ENCODE peak calls at places on chromosomes 1 and 21, in four cellular contexts. One of them, this sample, is unnamed.

GRCh38 chr1:161801955-161802354 is 35.8 kb downstream of the ATF6 start:
- DNase-seq in kidney epithelial cell: no peak
- DNase-seq in mammary epithelial cell: no peak
- DNase-seq in ovary: no peak
- DNase-seq in this sample: no peak

GRCh38 chr21:27425574-27425973 is 458.7 kb upstream of the ADAMTS5 start:
- DNase-seq in kidney epithelial cell: peak; percentile 18
- DNase-seq in mammary epithelial cell: peak; percentile 50
- DNase-seq in ovary: no peak
- DNase-seq in this sample: no peak

GRCh38 chr1:25520446-25521061 is 22.9 kb upstream of the LDLRAP1 start:
- DNase-seq in kidney epithelial cell: no peak
- DNase-seq in mammary epithelial cell: peak; percentile 34
- DNase-seq in ovary: peak; percentile 81
- DNase-seq in this sample: peak; percentile 58

GRCh38 chr1:161427733-161428516 is 60.2 kb upstream of the CFAP126 start:
- DNase-seq in kidney epithelial cell: no peak
- DNase-seq in mammary epithelial cell: peak; percentile 44
- DNase-seq in ovary: no peak
- DNase-seq in this sample: no peak

GRCh38 chr21:45993210-45994085 is 11.9 kb downstream of the COL6A1 start:
- DNase-seq in kidney epithelial cell: no peak
- DNase-seq in mammary epithelial cell: no peak
- DNase-seq in ovary: peak; percentile 31
- DNase-seq in this sample: no peak

GRCh38 chr1:172320723-172321122 is 99.8 kb upstream of the C1orf105 start:
- DNase-seq in kidney epithelial cell: no peak
- DNase-seq in mammary epithelial cell: no peak
- DNase-seq in ovary: no peak
- DNase-seq in this sample: no peak

GRCh38 chr1:60809204-60809985 is 273.0 kb upstream of the NFIA start:
- DNase-seq in kidney epithelial cell: no peak
- DNase-seq in mammary epithelial cell: no peak
- DNase-seq in ovary: no peak
- DNase-seq in this sample: no peak

GRCh38 chr1:82807563-82807962 is 1006.8 kb downstream of the ADGRL2 start:
- DNase-seq in kidney epithelial cell: no peak
- DNase-seq in mammary epithelial cell: no peak
- DNase-seq in ovary: no peak
- DNase-seq in this sample: no peak

GRCh38 chr1:78222225-78222961 is 176.6 kb downstream of the GIPC2 start:
- DNase-seq in kidney epithelial cell: no peak
- DNase-seq in mammary epithelial cell: peak; percentile 25
- DNase-seq in ovary: no peak
- DNase-seq in this sample: no peak

GRCh38 chr1:1479547-1480483 is 8.2 kb downstream of the ATAD3B start:
- DNase-seq in kidney epithelial cell: no peak
- DNase-seq in mammary epithelial cell: no peak
- DNase-seq in ovary: no peak
- DNase-seq in this sample: no peak

GRCh38 chr1:12580054-12580887 is 37.7 kb downstream of the DHRS3 start:
- DNase-seq in kidney epithelial cell: no peak
- DNase-seq in mammary epithelial cell: no peak
- DNase-seq in ovary: no peak
- DNase-seq in this sample: no peak

GRCh38 chr21:28632718-28633408 is 359.8 kb downstream of the LTN1 start:
- DNase-seq in kidney epithelial cell: no peak
- DNase-seq in mammary epithelial cell: peak; percentile 97
- DNase-seq in ovary: no peak
- DNase-seq in this sample: no peak

GRCh38 chr1:87449348-87449963 is 120.8 kb downstream of the LMO4 start:
- DNase-seq in kidney epithelial cell: no peak
- DNase-seq in mammary epithelial cell: peak; percentile 49
- DNase-seq in ovary: peak; percentile 16
- DNase-seq in this sample: no peak

DNA sequence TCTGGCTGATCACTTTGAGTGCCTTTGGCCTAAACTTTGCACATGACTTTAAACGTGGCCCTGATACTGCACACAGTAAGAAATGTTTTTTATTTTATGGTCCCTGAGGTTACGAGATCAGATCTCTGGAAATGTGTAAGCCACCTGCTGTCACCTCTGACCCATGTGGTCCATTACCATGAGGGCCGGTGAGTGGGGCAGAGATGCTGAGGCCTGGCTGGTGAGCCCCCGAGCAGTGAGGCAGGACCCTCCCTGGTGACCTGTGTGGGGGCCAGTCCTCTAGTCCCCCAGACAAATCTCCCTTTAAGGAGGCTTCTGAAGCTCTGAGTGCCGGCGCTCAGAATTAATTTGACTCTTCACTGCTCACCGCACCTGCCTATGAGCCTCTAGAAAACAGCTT is 12.4 kb downstream of the TFF3 start:
- DNase-seq in kidney epithelial cell: no peak
- DNase-seq in mammary epithelial cell: no peak
- DNase-seq in ovary: no peak
- DNase-seq in this sample: no peak
- H3K27me3 ChIP-seq in kidney epithelial cell: peaks cover 16% of the 10 kb centered on the region
- H3K27me3 ChIP-seq in mammary epithelial cell: no peaks in the 10 kb centered on the region
- H3K27me3 ChIP-seq in ovary: no peaks in the 10 kb centered on the region
- H3K27me3 ChIP-seq in this sample: peaks cover 9% of the 10 kb centered on the region

GRCh38 chr1:228007054-228007800 is 429 bp downstream of the WNT3A start:
- DNase-seq in kidney epithelial cell: no peak
- DNase-seq in mammary epithelial cell: peak; percentile 20
- DNase-seq in ovary: no peak
- DNase-seq in this sample: no peak

GRCh38 chr1:228009116-228009827 is 2.5 kb downstream of the WNT3A start:
- DNase-seq in kidney epithelial cell: no peak
- DNase-seq in mammary epithelial cell: no peak
- DNase-seq in ovary: no peak
- DNase-seq in this sample: no peak

GRCh38 chr1:228009828-228010775 is 3.3 kb downstream of the WNT3A start:
- DNase-seq in kidney epithelial cell: no peak
- DNase-seq in mammary epithelial cell: no peak
- DNase-seq in ovary: no peak
- DNase-seq in this sample: no peak

GRCh38 chr1:228007801-228008341 is 1.1 kb downstream of the WNT3A start:
- DNase-seq in kidney epithelial cell: no peak
- DNase-seq in mammary epithelial cell: no peak
- DNase-seq in ovary: no peak
- DNase-seq in this sample: no peak

GRCh38 chr1:228008391-228009115 is 1.8 kb downstream of the WNT3A start:
- DNase-seq in kidney epithelial cell: no peak
- DNase-seq in mammary epithelial cell: no peak
- DNase-seq in ovary: no peak
- DNase-seq in this sample: no peak
- H3K27me3 ChIP-seq in kidney epithelial cell: peaks cover 79% of the 10 kb centered on the region
- H3K27me3 ChIP-seq in mammary epithelial cell: peaks cover 42% of the 10 kb centered on the region
- H3K27me3 ChIP-seq in ovary: no peaks in the 10 kb centered on the region
- H3K27me3 ChIP-seq in this sample: peaks cover 58% of the 10 kb centered on the region

GRCh38 chr1:3261007-3261968 is 192.3 kb downstream of the PRDM16 start:
- DNase-seq in kidney epithelial cell: no peak
- DNase-seq in mammary epithelial cell: no peak
- DNase-seq in ovary: no peak
- DNase-seq in this sample: no peak
- H3K27me3 ChIP-seq in kidney epithelial cell: peaks cover 7% of the 10 kb centered on the region
- H3K27me3 ChIP-seq in mammary epithelial cell: no peaks in the 10 kb centered on the region
- H3K27me3 ChIP-seq in ovary: no peaks in the 10 kb centered on the region
- H3K27me3 ChIP-seq in this sample: peaks cover 6% of the 10 kb centered on the region

GRCh38 chr1:181482521-181483083 is 715 bp upstream of the CACNA1E start:
- DNase-seq in kidney epithelial cell: no peak
- DNase-seq in mammary epithelial cell: peak; percentile 42
- DNase-seq in ovary: no peak
- DNase-seq in this sample: no peak

GRCh38 chr1:181486098-181486420 is 2.7 kb downstream of the CACNA1E start:
- DNase-seq in kidney epithelial cell: no peak
- DNase-seq in mammary epithelial cell: no peak
- DNase-seq in ovary: no peak
- DNase-seq in this sample: no peak

GRCh38 chr1:181483084-181483559 is at the start of gene CACNA1E:
- DNase-seq in kidney epithelial cell: no peak
- DNase-seq in mammary epithelial cell: no peak
- DNase-seq in ovary: no peak
- DNase-seq in this sample: no peak

GRCh38 chr1:181483561-181484291 is 409 bp downstream of the CACNA1E start:
- DNase-seq in kidney epithelial cell: no peak
- DNase-seq in mammary epithelial cell: no peak
- DNase-seq in ovary: no peak
- DNase-seq in this sample: no peak

DNA sequence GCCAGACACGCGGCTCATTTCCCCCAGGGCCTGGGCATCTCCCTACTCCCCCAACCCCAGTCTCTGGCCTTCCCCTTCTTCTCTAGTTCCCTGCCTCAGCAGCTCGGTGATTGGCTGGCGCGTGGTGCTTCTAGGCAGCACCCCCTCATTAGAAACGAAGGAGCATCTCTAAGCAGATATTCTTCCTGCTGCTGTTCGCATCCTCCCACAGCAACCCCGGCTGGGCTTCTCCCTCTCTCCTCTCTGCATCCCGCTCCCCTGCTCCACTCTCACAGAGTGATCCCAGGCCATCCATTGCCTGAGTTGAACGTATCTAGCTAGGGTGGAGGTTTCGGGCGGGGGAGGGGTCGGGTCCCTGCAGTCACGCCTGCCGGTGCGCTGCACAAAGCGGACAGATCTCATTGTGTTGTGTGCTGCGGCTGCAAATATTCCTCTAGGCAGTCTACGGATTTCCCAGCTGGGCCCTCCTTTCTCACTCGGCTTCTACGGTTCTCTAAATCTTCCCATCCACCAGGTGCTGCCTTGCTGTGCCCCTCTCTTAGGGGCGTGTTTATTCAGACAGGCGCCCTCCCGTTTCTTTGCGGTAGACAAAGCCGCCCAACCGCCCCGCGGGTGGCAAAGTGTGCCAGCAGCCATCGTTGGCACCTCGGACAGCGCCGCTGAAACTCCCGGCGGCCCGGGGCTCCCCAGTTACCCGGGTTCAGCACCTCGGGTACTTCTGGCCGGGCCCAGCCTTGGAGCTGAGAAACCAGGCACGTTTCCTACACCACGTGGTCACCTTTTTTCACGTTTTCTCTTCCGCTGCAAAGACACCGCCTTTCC is 2.2 kb downstream of the CACNA1E start:
- DNase-seq in kidney epithelial cell: no peak
- DNase-seq in mammary epithelial cell: no peak
- DNase-seq in ovary: no peak
- DNase-seq in this sample: no peak
- H3K27me3 ChIP-seq in kidney epithelial cell: peaks cover 57% of the 10 kb centered on the region
- H3K27me3 ChIP-seq in mammary epithelial cell: peaks cover 31% of the 10 kb centered on the region
- H3K27me3 ChIP-seq in ovary: no peaks in the 10 kb centered on the region
- H3K27me3 ChIP-seq in this sample: peaks cover 85% of the 10 kb centered on the region

GRCh38 chr1:115115521-115116161 is 26.3 kb upstream of the TSPAN2 start:
- DNase-seq in kidney epithelial cell: no peak
- DNase-seq in mammary epithelial cell: peak; percentile 44
- DNase-seq in ovary: no peak
- DNase-seq in this sample: no peak
- H3K27me3 ChIP-seq in kidney epithelial cell: no peaks in the 10 kb centered on the region
- H3K27me3 ChIP-seq in mammary epithelial cell: no peaks in the 10 kb centered on the region
- H3K27me3 ChIP-seq in ovary: no peaks in the 10 kb centered on the region
- H3K27me3 ChIP-seq in this sample: no peaks in the 10 kb centered on the region

DNA sequence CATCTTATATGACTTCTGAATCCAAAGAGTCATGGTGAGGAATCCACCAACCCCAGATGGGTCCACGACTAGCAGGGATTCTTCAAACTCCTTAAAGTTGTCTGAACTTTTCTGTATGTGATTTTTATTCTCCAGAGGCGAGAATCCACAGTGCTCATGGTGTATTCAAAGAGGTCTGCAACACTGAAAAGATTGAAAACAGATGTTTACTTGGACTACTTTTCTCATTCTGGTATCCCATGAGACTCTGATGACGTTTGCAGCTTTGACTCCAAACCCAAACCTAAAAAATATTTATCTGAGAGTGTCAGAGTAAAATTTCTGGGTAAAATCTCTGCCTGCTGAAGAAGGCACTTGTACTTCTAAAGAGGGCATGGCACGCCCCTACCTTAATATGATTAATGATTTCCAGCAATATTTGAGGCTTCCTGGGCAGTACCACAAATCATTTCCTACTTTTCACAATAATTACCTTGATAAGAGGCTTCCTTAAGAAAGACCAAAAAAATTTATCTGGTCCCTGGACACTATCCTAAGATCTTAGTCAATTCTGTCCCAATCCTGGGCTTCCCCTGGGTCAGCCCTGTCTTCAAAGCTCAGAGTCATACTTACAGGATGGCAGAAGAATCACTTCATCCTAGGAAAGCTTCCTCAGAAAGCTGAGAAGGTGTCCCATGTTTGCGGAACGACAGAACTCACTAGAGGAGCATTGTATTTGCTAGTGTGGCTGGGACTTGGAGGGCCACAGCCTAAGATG is 76.5 kb upstream of the MAP10 start:
- DNase-seq in kidney epithelial cell: no peak
- DNase-seq in mammary epithelial cell: no peak
- DNase-seq in ovary: no peak
- DNase-seq in this sample: no peak
- H3K27me3 ChIP-seq in kidney epithelial cell: no peaks in the 10 kb centered on the region
- H3K27me3 ChIP-seq in mammary epithelial cell: no peaks in the 10 kb centered on the region
- H3K27me3 ChIP-seq in ovary: no peaks in the 10 kb centered on the region
- H3K27me3 ChIP-seq in this sample: no peaks in the 10 kb centered on the region

GRCh38 chr1:110603058-110603457 is 3.1 kb downstream of the KCNA2 start:
- DNase-seq in kidney epithelial cell: no peak
- DNase-seq in mammary epithelial cell: no peak
- DNase-seq in ovary: no peak
- DNase-seq in this sample: no peak

GRCh38 chr1:110605446-110605845 is 712 bp downstream of the KCNA2 start:
- DNase-seq in kidney epithelial cell: no peak
- DNase-seq in mammary epithelial cell: no peak
- DNase-seq in ovary: no peak
- DNase-seq in this sample: no peak

GRCh38 chr1:110605901-110606783 is at the start of gene KCNA2:
- DNase-seq in kidney epithelial cell: no peak
- DNase-seq in mammary epithelial cell: no peak
- DNase-seq in ovary: peak; percentile 42
- DNase-seq in this sample: no peak

GRCh38 chr1:110602466-110602865 is 3.7 kb downstream of the KCNA2 start:
- DNase-seq in kidney epithelial cell: no peak
- DNase-seq in mammary epithelial cell: no peak
- DNase-seq in ovary: no peak
- DNase-seq in this sample: no peak

GRCh38 chr1:110604586-110605148 is 1.5 kb downstream of the KCNA2 start:
- DNase-seq in kidney epithelial cell: no peak
- DNase-seq in mammary epithelial cell: no peak
- DNase-seq in ovary: no peak
- DNase-seq in this sample: no peak
- H3K27me3 ChIP-seq in kidney epithelial cell: peaks cover 52% of the 10 kb centered on the region
- H3K27me3 ChIP-seq in mammary epithelial cell: peaks cover 35% of the 10 kb centered on the region
- H3K27me3 ChIP-seq in ovary: no peaks in the 10 kb centered on the region
- H3K27me3 ChIP-seq in this sample: peaks cover 53% of the 10 kb centered on the region

GRCh38 chr1:207458409-207458808 is 4.3 kb downstream of the CR2 start:
- DNase-seq in kidney epithelial cell: no peak
- DNase-seq in mammary epithelial cell: no peak
- DNase-seq in ovary: no peak
- DNase-seq in this sample: no peak

GRCh38 chr1:207455183-207455754 is 1.1 kb downstream of the CR2 start:
- DNase-seq in kidney epithelial cell: no peak
- DNase-seq in mammary epithelial cell: no peak
- DNase-seq in ovary: no peak
- DNase-seq in this sample: no peak

GRCh38 chr1:207454046-207454964 is at the start of gene CR2:
- DNase-seq in kidney epithelial cell: no peak
- DNase-seq in mammary epithelial cell: peak; percentile 21
- DNase-seq in ovary: peak; percentile 12
- DNase-seq in this sample: peak; percentile 7

GRCh38 chr1:207459008-207459407 is 4.9 kb downstream of the CR2 start:
- DNase-seq in kidney epithelial cell: no peak
- DNase-seq in mammary epithelial cell: no peak
- DNase-seq in ovary: no peak
- DNase-seq in this sample: peak; percentile 17

GRCh38 chr1:207453710-207454045 is 450 bp upstream of the CR2 start:
- DNase-seq in kidney epithelial cell: no peak
- DNase-seq in mammary epithelial cell: no peak
- DNase-seq in ovary: no peak
- DNase-seq in this sample: no peak
- H3K27me3 ChIP-seq in kidney epithelial cell: peaks cover 20% of the 10 kb centered on the region
- H3K27me3 ChIP-seq in mammary epithelial cell: peaks cover 32% of the 10 kb centered on the region
- H3K27me3 ChIP-seq in ovary: no peaks in the 10 kb centered on the region
- H3K27me3 ChIP-seq in this sample: peaks cover 16% of the 10 kb centered on the region

This sample was measured in CD4-positive, alpha-beta T cell.